ENCODE peak calls at places on chromosomes 7 and 10, in six cellular contexts. K is CD8-positive, alpha-beta T cell; Z is MM.1S; Q is aorta; H is GM23248; Y is thoracic aorta. R is an unnamed sample.

GRCh38 chr10:14688606-14689005 is 86.1 kb downstream of the FAM107B start:
- DNase-seq in H (peak), Z (no peak), Y (no peak), Q (no peak), K (no peak), R (no peak)

GRCh38 chr7:55026867-55027490 is 8.2 kb downstream of the EGFR start:
- DNase-seq in Y (no peak), Q (no peak), Z (no peak), H (peak), K (no peak), R (no peak)

GRCh38 chr7:129721139-129721538 is 109.6 kb downstream of the NRF1 start:
- DNase-seq in Q (no peak), K (no peak), H (peak), Y (no peak), Z (peak), R (no peak)

GRCh38 chr7:73992104-73992562 is 35.8 kb upstream of the ELN start:
- DNase-seq in Y (peak), H (peak), Z (no peak), Q (peak), K (no peak), R (no peak)

GRCh38 chr10:13779748-13780147 is 193.0 kb downstream of the PRPF18 start:
- DNase-seq in Y (no peak), Q (no peak), H (no peak), Z (no peak), K (no peak), R (no peak)

GRCh38 chr7:127689194-127689772 is 37.3 kb downstream of the SND1 start:
- DNase-seq in H (no peak), Z (no peak), K (no peak), Q (no peak), Y (no peak), R (no peak)

GRCh38 chr10:52316005-52316404 is 1.9 kb downstream of the DKK1 start:
- DNase-seq in Y (no peak), Q (no peak), H (peak), K (no peak), Z (no peak), R (no peak)

GRCh38 chr7:7693881-7694280 is 24.5 kb downstream of the RPA3 start:
- DNase-seq in Y (no peak), Z (no peak), Q (no peak), H (peak), K (no peak), R (no peak)

GRCh38 chr7:67825356-67825755 is 828.7 kb downstream of the TYW1 start:
- DNase-seq in Y (no peak), Z (no peak), H (no peak), Q (no peak), K (no peak), R (no peak)

GRCh38 chr7:140041626-140042385 is 20.9 kb downstream of the PARP12 start:
- DNase-seq in K (peak), Q (no peak), Y (no peak), H (peak), Z (no peak), R (no peak)

GRCh38 chr7:99452541-99452940 is 13.4 kb downstream of the ATP5MF start:
- DNase-seq in H (no peak), K (no peak), Z (no peak), Y (no peak), Q (no peak), R (no peak)

GRCh38 chr10:26318672-26319071 is 102.1 kb downstream of the GAD2 start:
- DNase-seq in Q (no peak), H (no peak), K (no peak), Y (no peak), Z (no peak), R (no peak)

GRCh38 chr7:63925626-63926460 is 72.8 kb upstream of the ZNF722 start:
- DNase-seq in Z (peak), H (peak), Q (peak), K (peak), Y (peak), R (peak)

GRCh38 chr7:125409921-125410320 is 480.3 kb upstream of the POT1 start:
- DNase-seq in Q (no peak), Z (no peak), K (no peak), Y (no peak), H (no peak), R (no peak)

GRCh38 chr10:7526017-7526400 is 115.2 kb upstream of the SFMBT2 start:
- DNase-seq in K (no peak), Q (no peak), Z (no peak), Y (no peak), H (peak), R (no peak)

GRCh38 chr7:101882595-101883564 is 65.5 kb downstream of the CUX1 start:
- DNase-seq in K (no peak), Z (no peak), Q (peak), Y (peak), H (peak), R (no peak)

GRCh38 chr7:84529480-84530205 is 335.1 kb upstream of the SEMA3A start:
- DNase-seq in Z (no peak), Q (no peak), K (no peak), Y (no peak), H (peak), R (no peak)

GRCh38 chr10:112954974-112955735 is 5.1 kb downstream of the TCF7L2 start:
- DNase-seq in Q (no peak), Y (no peak), Z (no peak), K (no peak), H (no peak), R (no peak)

GRCh38 chr7:47441796-47442744 is 139.8 kb downstream of the TNS3 start:
- DNase-seq in Y (no peak), Q (no peak), K (no peak), Z (no peak), H (peak), R (peak)

GRCh38 chr10:34341473-34341872 is 473.6 kb downstream of the PARD3 start:
- DNase-seq in Q (peak), K (no peak), Y (no peak), H (peak), Z (no peak), R (no peak)

GRCh38 chr7:138608292-138608691 is 92.9 kb downstream of the SVOPL start:
- DNase-seq in Z (no peak), H (peak), K (no peak), Y (no peak), Q (no peak), R (no peak)

GRCh38 chr7:112058654-112059053 is 147.5 kb downstream of the DOCK4 start:
- DNase-seq in K (no peak), Q (no peak), Z (no peak), Y (no peak), H (no peak), R (no peak)

GRCh38 chr7:41979834-41980307 is 257.1 kb downstream of the GLI3 start:
- DNase-seq in H (peak), K (no peak), Z (peak), Y (no peak), Q (no peak), R (no peak)

GRCh38 chr7:26155531-26156375 is 3.8 kb downstream of the NFE2L3 start:
- DNase-seq in Z (no peak), H (peak), Y (no peak), Q (no peak), K (no peak), R (no peak)

GRCh38 chr7:12705878-12706277 is 18.4 kb downstream of the ARL4A start:
- DNase-seq in K (no peak), Z (no peak), Y (no peak), Q (no peak), H (no peak), R (no peak)

GRCh38 chr7:33905389-33906032 is at the start of gene BMPER:
- DNase-seq in Z (peak), H (peak), K (no peak), Y (no peak), Q (no peak), R (no peak)

GRCh38 chr7:51647931-51648351 is 331.3 kb upstream of the COBL start:
- DNase-seq in Q (no peak), K (no peak), Z (no peak), H (no peak), Y (no peak), R (no peak)

GRCh38 chr10:124989526-124989925 is 47.6 kb downstream of the ZRANB1 start:
- DNase-seq in K (no peak), H (peak), Q (no peak), Y (no peak), Z (no peak), R (no peak)

GRCh38 chr7:138186951-138187351 is 110.7 kb downstream of the AKR1D1 start:
- DNase-seq in Z (no peak), Q (no peak), Y (no peak), H (peak), K (no peak), R (no peak)

GRCh38 chr7:155355745-155356144 is 58.1 kb downstream of the INSIG1 start:
- DNase-seq in Y (no peak), Z (no peak), K (no peak), H (no peak), Q (no peak), R (no peak)

GRCh38 chr7:1700086-1700485 is 30.0 kb downstream of the ELFN1 start:
- DNase-seq in H (no peak), Z (no peak), K (no peak), Q (no peak), Y (no peak), R (no peak)

GRCh38 chr10:125232841-125233240 is 72.5 kb upstream of the CTBP2 start:
- DNase-seq in Q (no peak), H (peak), K (no peak), Y (no peak), Z (no peak), R (no peak)

GRCh38 chr7:148838905-148839304 is 45.2 kb downstream of the EZH2 start:
- DNase-seq in H (no peak), Q (no peak), Z (peak), K (no peak), Y (no peak), R (no peak)

GRCh38 chr7:66359656-66360211 is 154.6 kb downstream of the TPST1 start:
- DNase-seq in H (no peak), Q (no peak), Z (no peak), K (no peak), Y (no peak), R (no peak)

GRCh38 chr7:40644454-40645188 is 509.8 kb downstream of the SUGCT start:
- DNase-seq in H (no peak), K (no peak), Z (peak), Y (no peak), Q (no peak), R (no peak)

GRCh38 chr7:100983451-100984187 is 14.3 kb downstream of the MUC12 start:
- DNase-seq in K (no peak), Y (no peak), Z (no peak), H (peak), Q (peak), R (no peak)

GRCh38 chr10:86963341-86963919 is 4.9 kb upstream of the ADIRF start:
- DNase-seq in Q (no peak), H (no peak), Z (no peak), K (no peak), Y (no peak), R (no peak)

GRCh38 chr7:63029207-63029522 is 969.5 kb upstream of the ZNF722 start:
- DNase-seq in H (no peak), Z (no peak), Q (no peak), Y (no peak), K (no peak), R (no peak)

GRCh38 chr7:121235221-121235620 is 93.6 kb upstream of the WNT16 start:
- DNase-seq in Q (no peak), H (no peak), K (no peak), Z (no peak), Y (no peak), R (no peak)

GRCh38 chr10:3100093-3100792 is 32.9 kb downstream of the PFKP start:
- DNase-seq in K (no peak), Y (no peak), Z (no peak), Q (peak), H (no peak), R (no peak)
- H3K27ac ChIP-seq in K (no peak), Y (no peak), Z (no peak), Q (no peak), H (no peak), R (no peak)

DNA sequence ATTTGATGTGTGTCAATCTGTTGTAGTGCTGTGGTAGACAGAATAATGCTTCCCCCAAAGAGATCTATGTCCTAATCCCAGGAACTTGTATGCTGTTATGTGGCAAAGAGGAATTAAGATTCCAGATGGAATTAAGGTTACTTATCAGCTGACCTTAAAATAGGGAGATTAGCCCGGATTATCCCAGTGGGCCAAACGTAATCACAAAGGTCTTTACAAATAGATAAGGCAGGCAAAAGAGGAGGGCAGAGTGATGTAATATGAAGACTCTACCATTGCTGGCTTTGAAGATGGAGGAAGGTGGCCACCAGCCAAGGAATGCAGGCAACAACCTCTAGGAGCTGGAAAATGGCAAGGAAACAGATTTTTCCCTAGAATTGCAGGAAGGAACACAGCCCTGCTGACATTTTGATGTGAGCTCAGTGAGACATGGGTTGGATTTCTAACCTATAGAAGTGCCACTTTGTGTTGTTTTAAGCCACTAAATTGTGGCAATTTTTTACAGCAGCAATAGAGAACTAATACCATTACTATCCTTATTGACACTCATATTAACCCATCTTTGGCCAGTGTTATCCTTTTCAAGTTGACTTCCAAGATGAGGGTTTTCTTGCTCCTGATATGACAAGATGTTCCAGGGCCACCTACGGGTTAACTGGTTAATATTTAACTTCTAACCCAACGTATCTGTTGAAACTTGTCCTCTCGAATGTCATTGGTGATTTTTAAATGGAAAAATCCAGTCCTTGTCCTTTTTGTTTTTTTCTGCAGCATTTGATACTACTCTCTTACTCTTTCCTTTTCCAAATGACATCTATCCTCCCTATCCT is 29.3 kb downstream of the CYCS start:
- DNase-seq in K (no peak), H (no peak), Z (no peak), Y (no peak), Q (no peak), R (no peak)
- H3K27ac ChIP-seq in K (no peak), H (no peak), Z (no peak), Y (no peak), Q (no peak), R (no peak)

GRCh38 chr10:70302292-70302691 is 18.5 kb upstream of the NPFFR1 start:
- DNase-seq in Y (no peak), H (peak), Z (no peak), Q (no peak), K (no peak), R (no peak)
- H3K27ac ChIP-seq in Y (no peak), H (no peak), Z (no peak), Q (no peak), K (no peak), R (no peak)

DNA sequence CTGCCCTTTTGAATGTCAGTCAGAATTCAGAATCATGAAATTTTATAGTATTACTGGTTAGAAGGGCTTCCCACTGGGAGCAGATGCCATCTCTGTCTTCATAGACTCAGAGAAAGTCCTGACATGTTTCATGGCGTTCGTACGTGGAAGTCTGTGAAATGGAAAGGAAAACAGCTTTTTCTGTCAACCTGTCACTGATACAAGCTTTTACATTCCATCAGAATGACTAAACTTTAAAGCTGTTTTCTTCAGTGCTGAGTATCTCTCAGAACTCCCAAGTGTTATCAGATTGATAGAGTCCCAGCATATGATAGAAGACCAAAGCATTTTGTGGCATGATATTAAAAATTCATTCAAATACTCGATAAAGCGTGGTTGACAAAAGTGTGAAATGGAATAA is 726.7 kb upstream of the GALNT17 start:
- DNase-seq in K (no peak), Q (no peak), Y (no peak), H (no peak), Z (no peak), R (no peak)
- H3K27ac ChIP-seq in K (no peak), Q (no peak), Y (no peak), H (no peak), Z (no peak), R (no peak)

GRCh38 chr10:61895898-61896605 is 5.4 kb upstream of the ARID5B start:
- DNase-seq in Z (no peak), Q (no peak), H (no peak), K (no peak), Y (no peak), R (no peak)

GRCh38 chr10:61899045-61899444 is 2.5 kb upstream of the ARID5B start:
- DNase-seq in K (no peak), Z (peak), Q (no peak), H (peak), Y (no peak), R (no peak)

GRCh38 chr10:61898435-61898778 is 3.1 kb upstream of the ARID5B start:
- DNase-seq in Q (no peak), Z (peak), Y (no peak), K (no peak), H (no peak), R (no peak)

GRCh38 chr10:61897671-61898434 is 3.6 kb upstream of the ARID5B start:
- DNase-seq in Z (peak), H (peak), Q (peak), K (no peak), Y (no peak), R (peak)

GRCh38 chr10:61896854-61897661 is 4.4 kb upstream of the ARID5B start:
- DNase-seq in K (peak), Z (peak), Y (no peak), Q (peak), H (peak), R (peak)
- H3K27ac ChIP-seq in K (no peak), Z (peak), Y (no peak), Q (peak), H (no peak), R (peak)